ENCODE peak calls at places on chromosomes 12 and 14, in five cellular contexts. B is stimulated activated CD8-positive, alpha-beta memory T cell treated with anti-CD3 and anti-CD28 coated beads, Interleukin-2, amount 100 ng/mL, for 48 hours; H is epithelial cell of proximal tubule; L is GM03348; D is central memory CD4-positive, alpha-beta T cell. E is an unnamed sample.

GRCh38 chr12:76879710-76880025 is 849 bp upstream of the CSRP2 start:
- DNase-seq in H (no peak), L (no peak), D (no peak), B (no peak), E (no peak)

GRCh38 chr12:57530396-57531142 is 7.9 kb downstream of the MBD6 start:
- DNase-seq in D (no peak), L (no peak), H (no peak), B (no peak), E (no peak)

GRCh38 chr12:92739099-92739498 is 36.3 kb downstream of the PLEKHG7 start:
- DNase-seq in H (no peak), B (no peak), D (no peak), L (no peak), E (peak)

GRCh38 chr12:60201891-60202290 is 606.1 kb downstream of the SLC16A7 start:
- DNase-seq in L (no peak), H (no peak), D (no peak), B (no peak), E (no peak)

GRCh38 chr12:113261847-113262470 is 40.7 kb downstream of the TPCN1 start:
- DNase-seq in L (no peak), H (no peak), B (no peak), D (peak), E (no peak)

GRCh38 chr12:131828671-131829350 is 618 bp downstream of the MMP17 start:
- DNase-seq in D (no peak), H (no peak), B (no peak), L (peak), E (no peak)

GRCh38 chr12:53067074-53067992 is 11.9 kb downstream of the SPRYD3 start:
- DNase-seq in L (no peak), D (no peak), B (no peak), H (no peak), E (no peak)

GRCh38 chr12:94211011-94211410 is 62.6 kb downstream of the PLXNC1 start:
- DNase-seq in B (no peak), L (no peak), H (no peak), D (no peak), E (no peak)

GRCh38 chr14:84527706-84528105 is 1002.2 kb upstream of the FLRT2 start:
- DNase-seq in D (no peak), B (no peak), H (no peak), L (no peak), E (no peak)

GRCh38 chr12:55738113-55739024 is 4.6 kb upstream of the GDF11 start:
- DNase-seq in L (peak), B (peak), D (peak), H (no peak), E (peak)

GRCh38 chr14:71680733-71681387 is 251.4 kb upstream of the RGS6 start:
- DNase-seq in B (no peak), H (no peak), L (no peak), D (no peak), E (no peak)

GRCh38 chr14:100644784-100645183 is 57.6 kb upstream of the BEGAIN start:
- DNase-seq in L (no peak), D (no peak), H (no peak), B (no peak), E (no peak)

GRCh38 chr14:20608383-20609095 is 17.4 kb upstream of the RNASE12 start:
- DNase-seq in D (no peak), H (no peak), B (no peak), L (no peak), E (no peak)

GRCh38 chr12:12007001-12007712 is 63.6 kb upstream of the BCL2L14 start:
- DNase-seq in L (no peak), D (peak), H (no peak), B (peak), E (no peak)

GRCh38 chr12:77247542-77247941 is 182.2 kb upstream of the E2F7 start:
- DNase-seq in B (no peak), D (no peak), H (no peak), L (no peak), E (no peak)

GRCh38 chr14:25237845-25238244 is 187.9 kb upstream of the STXBP6 start:
- DNase-seq in L (peak), H (no peak), D (no peak), B (no peak), E (no peak)

GRCh38 chr14:59422069-59422881 is 42.9 kb downstream of the GPR135 start:
- DNase-seq in D (no peak), L (no peak), B (no peak), H (no peak), E (peak)

GRCh38 chr12:131536337-131536736 is 174.6 kb upstream of the SFSWAP start:
- DNase-seq in H (no peak), D (peak), L (no peak), B (peak), E (no peak)

GRCh38 chr14:104865631-104866441 is 768 bp downstream of the CEP170B start:
- DNase-seq in H (no peak), L (peak), D (no peak), B (no peak), E (peak)

GRCh38 chr14:31270196-31270772 is 62.7 kb upstream of the HECTD1 start:
- DNase-seq in H (no peak), B (peak), D (no peak), L (no peak), E (no peak)

GRCh38 chr12:87667378-87667777 is 361.8 kb downstream of the C12orf50 start:
- DNase-seq in H (no peak), B (no peak), L (peak), D (no peak), E (peak)

GRCh38 chr14:106635569-106635968 is 1109.2 kb downstream of the TMEM121 start:
- DNase-seq in L (no peak), H (no peak), B (no peak), D (no peak), E (no peak)

GRCh38 chr12:114746297-114747074 is 62.5 kb upstream of the TBX3 start:
- DNase-seq in D (no peak), B (no peak), H (no peak), L (no peak), E (no peak)

E was measured in SK-N-DZ.